ENCODE peak calls at places on chromosome 20, in five cellular contexts. One of them, this sample, is unnamed.

GRCh38 chr20:51487525-51488279 is 54.8 kb downstream of the NFATC2 start:
- DNase-seq in RWPE1: peak; percentile 99
- DNase-seq in AG04449: no peak
- DNase-seq in cardiac muscle cell: no peak
- DNase-seq in GM13976: no peak
- DNase-seq in this sample: peak; percentile 42

GRCh38 chr20:42260216-42260615 is 642.0 kb upstream of the CHD6 start:
- DNase-seq in RWPE1: no peak
- DNase-seq in AG04449: no peak
- DNase-seq in cardiac muscle cell: no peak
- DNase-seq in GM13976: no peak
- DNase-seq in this sample: no peak

GRCh38 chr20:1631309-1632227 is 11.8 kb upstream of the SIRPB1 start:
- DNase-seq in RWPE1: no peak
- DNase-seq in AG04449: no peak
- DNase-seq in cardiac muscle cell: no peak
- DNase-seq in GM13976: no peak
- DNase-seq in this sample: peak; percentile 1

GRCh38 chr20:20571068-20571780 is 141.2 kb downstream of the RALGAPA2 start:
- DNase-seq in RWPE1: no peak
- DNase-seq in AG04449: no peak
- DNase-seq in cardiac muscle cell: no peak
- DNase-seq in GM13976: no peak
- DNase-seq in this sample: no peak

GRCh38 chr20:2093200-2093781 is 8.3 kb upstream of the STK35 start:
- DNase-seq in RWPE1: peak; percentile 43
- DNase-seq in AG04449: no peak
- DNase-seq in cardiac muscle cell: peak; percentile 53
- DNase-seq in GM13976: peak; percentile 38
- DNase-seq in this sample: no peak

GRCh38 chr20:61454053-61454452 is 202.0 kb downstream of the CDH4 start:
- DNase-seq in RWPE1: no peak
- DNase-seq in AG04449: no peak
- DNase-seq in cardiac muscle cell: no peak
- DNase-seq in GM13976: no peak
- DNase-seq in this sample: no peak

GRCh38 chr20:61657719-61658377 is 405.8 kb downstream of the CDH4 start:
- DNase-seq in RWPE1: no peak
- DNase-seq in AG04449: no peak
- DNase-seq in cardiac muscle cell: no peak
- DNase-seq in GM13976: no peak
- DNase-seq in this sample: no peak

GRCh38 chr20:5297280-5298004 is 19.3 kb downstream of the PROKR2 start:
- DNase-seq in RWPE1: no peak
- DNase-seq in AG04449: no peak
- DNase-seq in cardiac muscle cell: no peak
- DNase-seq in GM13976: no peak
- DNase-seq in this sample: no peak

GRCh38 chr20:56710577-56711465 is 81.7 kb downstream of the TFAP2C start:
- DNase-seq in RWPE1: peak; percentile 73
- DNase-seq in AG04449: no peak
- DNase-seq in cardiac muscle cell: no peak
- DNase-seq in GM13976: no peak
- DNase-seq in this sample: no peak

GRCh38 chr20:54431545-54431944 is 43.8 kb upstream of the DOK5 start:
- DNase-seq in RWPE1: no peak
- DNase-seq in AG04449: no peak
- DNase-seq in cardiac muscle cell: no peak
- DNase-seq in GM13976: no peak
- DNase-seq in this sample: peak; percentile 1

GRCh38 chr20:41174782-41175181 is 37.4 kb downstream of the PLCG1 start:
- DNase-seq in RWPE1: no peak
- DNase-seq in AG04449: no peak
- DNase-seq in cardiac muscle cell: no peak
- DNase-seq in GM13976: no peak
- DNase-seq in this sample: no peak

GRCh38 chr20:58650181-58650775 is 805 bp upstream of the STX16 start:
- DNase-seq in RWPE1: no peak
- DNase-seq in AG04449: no peak
- DNase-seq in cardiac muscle cell: peak; percentile 41
- DNase-seq in GM13976: peak; percentile 78
- DNase-seq in this sample: no peak

GRCh38 chr20:22525821-22526220 is 58.6 kb downstream of the FOXA2 start:
- DNase-seq in RWPE1: no peak
- DNase-seq in AG04449: no peak
- DNase-seq in cardiac muscle cell: no peak
- DNase-seq in GM13976: no peak
- DNase-seq in this sample: no peak

GRCh38 chr20:24149881-24150307 is 161.3 kb upstream of the GGTLC1 start:
- DNase-seq in RWPE1: no peak
- DNase-seq in AG04449: no peak
- DNase-seq in cardiac muscle cell: peak; percentile 51
- DNase-seq in GM13976: no peak
- DNase-seq in this sample: no peak

GRCh38 chr20:35511814-35512420 is 17.5 kb downstream of the C20orf173 start:
- DNase-seq in RWPE1: peak; percentile 64
- DNase-seq in AG04449: no peak
- DNase-seq in cardiac muscle cell: peak; percentile 39
- DNase-seq in GM13976: no peak
- DNase-seq in this sample: no peak

GRCh38 chr20:30811896-30812671 is 445.4 kb upstream of the DEFB115 start:
- DNase-seq in RWPE1: no peak
- DNase-seq in AG04449: no peak
- DNase-seq in cardiac muscle cell: peak; percentile 56
- DNase-seq in GM13976: peak; percentile 50
- DNase-seq in this sample: no peak

GRCh38 chr20:19996970-19997369 is 20.2 kb upstream of the NAA20 start:
- DNase-seq in RWPE1: no peak
- DNase-seq in AG04449: no peak
- DNase-seq in cardiac muscle cell: no peak
- DNase-seq in GM13976: no peak
- DNase-seq in this sample: no peak

GRCh38 chr20:62303327-62304226 is 780 bp downstream of the ADRM1 start:
- DNase-seq in RWPE1: no peak
- DNase-seq in AG04449: no peak
- DNase-seq in cardiac muscle cell: peak; percentile 56
- DNase-seq in GM13976: peak; percentile 60
- DNase-seq in this sample: no peak

DNA sequence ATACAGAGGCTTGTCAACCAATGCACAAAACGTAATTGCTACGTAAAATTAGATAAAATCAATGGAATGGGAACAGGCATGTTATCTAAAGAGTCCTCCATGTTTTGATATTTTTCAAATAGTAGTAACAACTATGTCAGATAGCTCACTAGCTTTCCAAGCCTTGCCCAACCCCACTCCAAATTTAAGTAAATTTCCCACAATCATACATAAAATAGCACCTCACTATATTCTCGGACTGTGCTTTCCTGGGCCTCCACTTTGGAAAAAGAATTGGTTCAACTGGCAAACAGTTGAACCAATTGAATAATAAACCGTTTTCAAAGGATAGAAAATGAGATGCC is 3.6 kb downstream of the HAO1 start:
- DNase-seq in RWPE1: no peak
- DNase-seq in AG04449: no peak
- DNase-seq in cardiac muscle cell: no peak
- DNase-seq in GM13976: no peak
- DNase-seq in this sample: no peak
- TF ChIP-seq CTCF in RWPE1: no peak
- TF ChIP-seq CTCF in AG04449: no peak
- TF ChIP-seq CTCF in cardiac muscle cell: no peak
- TF ChIP-seq CTCF in GM13976: no peak
- TF ChIP-seq CTCF in this sample: no peak

DNA sequence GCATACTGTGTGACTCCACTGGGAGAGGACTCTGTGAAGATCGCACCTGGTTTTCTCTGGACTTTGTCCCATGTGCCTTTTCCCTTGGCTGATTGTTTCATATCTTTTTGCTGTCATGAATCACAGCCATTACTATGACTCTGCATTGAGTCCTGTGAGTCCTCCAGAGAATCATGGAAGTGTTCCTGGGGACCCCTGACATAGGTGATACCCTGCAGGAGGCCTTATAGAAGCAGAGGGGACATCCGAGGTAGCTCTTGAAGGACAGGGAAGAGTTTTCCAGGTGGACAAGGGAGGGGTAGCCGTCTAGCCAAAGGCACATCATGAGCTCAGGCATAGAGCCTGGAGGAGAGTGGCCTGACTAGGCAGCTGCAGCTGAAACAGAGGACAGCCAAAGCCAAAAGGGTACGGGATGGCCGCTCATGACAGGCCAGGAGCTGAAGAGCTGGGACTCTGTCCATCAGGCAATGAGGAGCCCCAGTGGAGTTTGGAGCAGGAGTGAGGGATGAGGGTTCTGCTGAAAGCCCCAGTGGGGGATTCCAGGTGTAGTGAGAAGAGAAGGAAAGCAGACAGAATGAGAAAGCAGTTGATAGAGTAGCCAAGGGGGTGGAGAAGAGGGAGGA is 86.6 kb upstream of the TOX2 start:
- DNase-seq in RWPE1: no peak
- DNase-seq in AG04449: no peak
- DNase-seq in cardiac muscle cell: no peak
- DNase-seq in GM13976: no peak
- DNase-seq in this sample: no peak
- TF ChIP-seq CTCF in RWPE1: no peak
- TF ChIP-seq CTCF in AG04449: no peak
- TF ChIP-seq CTCF in cardiac muscle cell: no peak
- TF ChIP-seq CTCF in GM13976: no peak
- TF ChIP-seq CTCF in this sample: no peak

GRCh38 chr20:60139663-60140446 is 181.6 kb downstream of the CDH26 start:
- DNase-seq in RWPE1: no peak
- DNase-seq in AG04449: no peak
- DNase-seq in cardiac muscle cell: no peak
- DNase-seq in GM13976: no peak
- DNase-seq in this sample: no peak

GRCh38 chr20:60136640-60137411 is 178.6 kb downstream of the CDH26 start:
- DNase-seq in RWPE1: no peak
- DNase-seq in AG04449: no peak
- DNase-seq in cardiac muscle cell: no peak
- DNase-seq in GM13976: no peak
- DNase-seq in this sample: no peak

GRCh38 chr20:60135276-60135675 is 177.1 kb downstream of the CDH26 start:
- DNase-seq in RWPE1: no peak
- DNase-seq in AG04449: no peak
- DNase-seq in cardiac muscle cell: no peak
- DNase-seq in GM13976: no peak
- DNase-seq in this sample: no peak

GRCh38 chr20:60138263-60139127 is 180.3 kb downstream of the CDH26 start:
- DNase-seq in RWPE1: peak; percentile 55
- DNase-seq in AG04449: no peak
- DNase-seq in cardiac muscle cell: no peak
- DNase-seq in GM13976: peak; percentile 57
- DNase-seq in this sample: peak; percentile 24

GRCh38 chr20:60137657-60138245 is 179.5 kb downstream of the CDH26 start:
- DNase-seq in RWPE1: peak; percentile 51
- DNase-seq in AG04449: no peak
- DNase-seq in cardiac muscle cell: no peak
- DNase-seq in GM13976: peak; percentile 37
- DNase-seq in this sample: no peak
- TF ChIP-seq CTCF in RWPE1: peak; percentile 51
- TF ChIP-seq CTCF in AG04449: peak; percentile 36
- TF ChIP-seq CTCF in cardiac muscle cell: peak; percentile 10
- TF ChIP-seq CTCF in GM13976: peak; percentile 54
- TF ChIP-seq CTCF in this sample: peak; percentile 68

DNA sequence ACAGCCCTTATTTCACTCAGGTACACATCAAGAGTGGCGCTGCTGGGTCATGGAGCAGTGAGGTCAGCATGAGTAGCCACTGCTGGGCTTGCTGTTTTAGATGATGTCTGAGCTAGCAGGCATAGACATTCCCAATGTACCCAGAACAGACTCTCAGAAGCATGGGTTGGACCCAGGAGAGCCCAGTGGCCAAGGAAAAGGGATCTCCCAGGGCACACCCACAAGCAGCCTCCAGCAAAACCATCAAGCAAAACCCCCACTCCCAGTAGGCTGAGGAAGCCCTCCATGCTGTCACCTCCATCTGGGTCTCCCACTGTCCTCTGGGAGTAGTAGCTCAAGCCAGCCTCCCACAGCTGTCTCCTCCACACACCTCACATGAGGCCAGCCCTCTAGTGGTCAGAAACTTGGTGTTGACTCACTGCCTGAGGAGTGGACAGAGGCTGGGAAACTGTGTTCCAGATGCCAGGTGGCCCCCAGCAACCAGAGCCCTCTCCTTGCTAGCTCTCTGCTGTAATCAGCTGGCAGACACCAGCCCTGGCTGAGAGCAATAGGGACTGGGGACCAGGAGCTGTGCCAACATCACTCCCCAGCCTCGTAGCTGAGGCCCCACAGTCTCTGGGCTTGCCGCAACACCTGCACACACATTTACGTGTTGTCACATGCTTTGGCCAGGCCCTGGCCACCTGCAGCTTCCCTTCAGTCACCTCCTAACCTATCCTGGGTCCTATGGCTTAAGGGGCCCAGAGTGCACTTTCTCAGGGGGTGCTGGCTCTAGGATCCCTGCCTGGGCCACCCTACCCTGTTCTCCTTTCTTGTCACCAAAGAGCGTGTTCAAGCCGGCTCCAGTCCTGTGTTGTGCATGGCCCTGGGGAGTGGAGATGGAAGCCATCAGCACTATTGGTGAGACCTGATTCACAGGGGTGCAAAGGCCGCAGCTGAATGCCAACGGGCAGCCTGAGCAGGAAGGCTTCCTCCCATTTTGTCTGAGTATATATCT is 1.9 kb upstream of the AP5S1 start:
- DNase-seq in RWPE1: peak; percentile 58
- DNase-seq in AG04449: no peak
- DNase-seq in cardiac muscle cell: peak; percentile 77
- DNase-seq in GM13976: peak; percentile 74
- DNase-seq in this sample: no peak
- TF ChIP-seq CTCF in RWPE1: peak; percentile 77
- TF ChIP-seq CTCF in AG04449: peak; percentile 86
- TF ChIP-seq CTCF in cardiac muscle cell: peak; percentile 86
- TF ChIP-seq CTCF in GM13976: peak; percentile 66
- TF ChIP-seq CTCF in this sample: peak; percentile 85

DNA sequence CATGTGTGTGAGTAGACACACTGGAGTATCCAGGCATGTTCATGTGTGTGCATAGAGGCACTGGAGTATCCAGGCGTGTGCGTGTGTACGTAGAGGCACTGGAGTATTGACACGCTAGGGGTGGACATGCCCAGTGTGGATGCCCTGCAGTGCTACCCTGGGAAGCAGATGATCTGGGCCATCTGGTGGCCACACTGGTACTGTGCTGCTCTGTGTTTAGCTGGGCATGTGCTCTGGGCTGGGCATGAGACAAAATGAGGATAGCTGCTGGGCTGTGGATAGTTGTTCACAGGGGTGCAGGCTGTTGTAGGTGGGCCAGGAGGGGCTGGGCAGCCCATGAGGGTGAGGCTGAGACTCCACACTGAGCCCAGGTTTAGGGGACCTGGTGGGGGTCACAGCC is 24.0 kb upstream of the NPBWR2 start:
- DNase-seq in RWPE1: peak; percentile 72
- DNase-seq in AG04449: no peak
- DNase-seq in cardiac muscle cell: no peak
- DNase-seq in GM13976: no peak
- DNase-seq in this sample: no peak
- TF ChIP-seq CTCF in RWPE1: peak; percentile 25
- TF ChIP-seq CTCF in AG04449: peak; percentile 43
- TF ChIP-seq CTCF in cardiac muscle cell: peak; percentile 8
- TF ChIP-seq CTCF in GM13976: no peak
- TF ChIP-seq CTCF in this sample: peak; percentile 36